ENCODE peak calls at places on chromosomes 7 and 10, in four cellular contexts. Q is IMR-90, B is HepG2, J is heart left ventricle. Z is an unnamed sample.

GRCh38 chr7:107017965-107018714 is 26.4 kb upstream of the PRKAR2B start:
- DNase-seq in Q (no peak), B (no peak), J (no peak), Z (no peak)

GRCh38 chr10:32225976-32226375 is 121.0 kb downstream of the EPC1 start:
- DNase-seq in Q (no peak), B (no peak), J (no peak), Z (no peak)

GRCh38 chr10:88841316-88842111 is 10.1 kb downstream of the ANKRD22 start:
- DNase-seq in Q (no peak), B (no peak), J (no peak), Z (no peak)

GRCh38 chr10:60257767-60258428 is 131.8 kb downstream of the ANK3 start:
- DNase-seq in Q (no peak), B (no peak), J (no peak), Z (no peak)

GRCh38 chr10:103553743-103554487 is 60.4 kb downstream of the NEURL1 start:
- DNase-seq in Q (no peak), B (no peak), J (no peak), Z (no peak)

GRCh38 chr7:131431289-131431688 is 103.6 kb downstream of the MKLN1 start:
- DNase-seq in Q (peak; percentile 51), B (no peak), J (no peak), Z (no peak)

GRCh38 chr7:149761307-149761706 is 12.1 kb downstream of the ZNF467 start:
- DNase-seq in Q (no peak), B (no peak), J (no peak), Z (no peak)

GRCh38 chr7:155921804-155922506 is 109.7 kb upstream of the SHH start:
- DNase-seq in Q (no peak), B (no peak), J (no peak), Z (no peak)

GRCh38 chr10:128875955-128876354 is 591.1 kb upstream of the MGMT start:
- DNase-seq in Q (no peak), B (no peak), J (no peak), Z (no peak)

GRCh38 chr10:26555719-26556368 is 117.7 kb downstream of the APBB1IP start:
- DNase-seq in Q (no peak), B (peak; percentile 24), J (no peak), Z (no peak)

GRCh38 chr10:77168861-77169260 is 468.7 kb downstream of the KCNMA1 start:
- DNase-seq in Q (no peak), B (no peak), J (no peak), Z (no peak)

GRCh38 chr10:49610735-49611165 is 640 bp downstream of the SLC18A3 start:
- DNase-seq in Q (no peak), B (no peak), J (no peak), Z (no peak)

GRCh38 chr10:35012781-35013180 is 77.4 kb downstream of the CUL2 start:
- DNase-seq in Q (no peak), B (no peak), J (no peak), Z (no peak)

GRCh38 chr7:4779118-4779517 is 3.7 kb downstream of the AP5Z1 start:
- DNase-seq in Q (no peak), B (no peak), J (no peak), Z (no peak)

GRCh38 chr7:155763721-155764431 is 48.4 kb downstream of the SHH start:
- DNase-seq in Q (peak; percentile 77), B (no peak), J (no peak), Z (no peak)

GRCh38 chr10:120369831-120370230 is 87.2 kb upstream of the PLPP4 start:
- DNase-seq in Q (no peak), B (no peak), J (no peak), Z (no peak)

GRCh38 chr10:129963831-129964501 is at the start of gene EBF3:
- DNase-seq in Q (peak; percentile 50), B (no peak), J (peak; percentile 94), Z (no peak)

GRCh38 chr7:73521636-73522080 is 435 bp downstream of the BAZ1B start:
- DNase-seq in Q (peak; percentile 20), B (peak; percentile 13), J (peak; percentile 84), Z (peak; percentile 51)

GRCh38 chr7:6237002-6237401 is 35.4 kb downstream of the CYTH3 start:
- DNase-seq in Q (no peak), B (no peak), J (no peak), Z (no peak)

GRCh38 chr10:116329153-116329552 is 4.9 kb downstream of the CCDC172 start:
- DNase-seq in Q (no peak), B (no peak), J (no peak), Z (no peak)

GRCh38 chr7:117323877-117324699 is 1.2 kb upstream of the WNT2 start:
- DNase-seq in Q (peak; percentile 70), B (no peak), J (peak; percentile 61), Z (no peak)

GRCh38 chr10:105068497-105068896 is 427.4 kb downstream of the SORCS3 start:
- DNase-seq in Q (no peak), B (no peak), J (no peak), Z (no peak)

GRCh38 chr7:128833148-128833938 is 3.1 kb downstream of the FLNC start:
- DNase-seq in Q (peak; percentile 88), B (no peak), J (peak; percentile 72), Z (peak; percentile 59)

GRCh38 chr7:133294234-133294633 is 41.4 kb downstream of the EXOC4 start:
- DNase-seq in Q (no peak), B (no peak), J (no peak), Z (no peak)

GRCh38 chr7:155884225-155885161 is 72.2 kb upstream of the SHH start:
- DNase-seq in Q (no peak), B (no peak), J (no peak), Z (no peak)

GRCh38 chr10:13051126-13051694 is 48.8 kb upstream of the OPTN start:
- DNase-seq in Q (no peak), B (no peak), J (no peak), Z (no peak)

GRCh38 chr7:21108182-21108581 is 319.7 kb upstream of the SP4 start:
- DNase-seq in Q (no peak), B (no peak), J (no peak), Z (no peak)

GRCh38 chr10:78181381-78182055 is 147.9 kb downstream of the RPS24 start:
- DNase-seq in Q (no peak), B (no peak), J (no peak), Z (no peak)

GRCh38 chr7:70830426-70830825 is 301.5 kb upstream of the GALNT17 start:
- DNase-seq in Q (no peak), B (peak; percentile 81), J (no peak), Z (no peak)

GRCh38 chr10:89207801-89208551 is 859 bp upstream of the CH25H start:
- DNase-seq in Q (no peak), B (no peak), J (peak; percentile 80), Z (no peak)

GRCh38 chr10:114825513-114826253 is 4.1 kb downstream of the FHIP2A start:
- DNase-seq in Q (peak; percentile 96), B (no peak), J (no peak), Z (no peak)

GRCh38 chr10:96416643-96417042 is 57.8 kb upstream of the OPALIN start:
- DNase-seq in Q (no peak), B (peak; percentile 76), J (no peak), Z (no peak)

GRCh38 chr7:157576415-157576814 is 239.6 kb downstream of the DNAJB6 start:
- DNase-seq in Q (no peak), B (no peak), J (peak; percentile 65), Z (no peak)

DNA sequence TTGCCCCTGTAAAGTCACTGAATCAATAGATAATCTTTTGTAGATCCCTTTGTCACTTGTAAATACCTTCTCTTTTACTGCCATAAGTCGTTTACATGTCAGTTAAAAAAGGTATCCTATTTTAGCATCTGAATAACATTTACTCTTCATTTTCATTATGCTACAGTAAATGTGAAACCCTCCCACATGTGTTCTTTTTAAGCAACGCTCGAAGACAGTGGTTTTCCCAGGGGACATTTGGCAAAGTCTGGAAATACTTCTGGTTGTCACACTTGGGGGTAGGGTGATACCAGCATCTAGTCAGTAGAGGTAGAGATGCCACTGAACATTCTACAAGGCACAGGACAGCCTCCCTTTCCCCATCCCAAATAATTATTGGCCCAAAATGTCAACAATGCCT is 23.7 kb downstream of the ATAD1 start:
- DNase-seq in Q (no peak), B (no peak), J (no peak), Z (no peak)
- TF ChIP-seq POLR2A in Q (no peak), B (no peak), J (no peak), Z (no peak)

DNA sequence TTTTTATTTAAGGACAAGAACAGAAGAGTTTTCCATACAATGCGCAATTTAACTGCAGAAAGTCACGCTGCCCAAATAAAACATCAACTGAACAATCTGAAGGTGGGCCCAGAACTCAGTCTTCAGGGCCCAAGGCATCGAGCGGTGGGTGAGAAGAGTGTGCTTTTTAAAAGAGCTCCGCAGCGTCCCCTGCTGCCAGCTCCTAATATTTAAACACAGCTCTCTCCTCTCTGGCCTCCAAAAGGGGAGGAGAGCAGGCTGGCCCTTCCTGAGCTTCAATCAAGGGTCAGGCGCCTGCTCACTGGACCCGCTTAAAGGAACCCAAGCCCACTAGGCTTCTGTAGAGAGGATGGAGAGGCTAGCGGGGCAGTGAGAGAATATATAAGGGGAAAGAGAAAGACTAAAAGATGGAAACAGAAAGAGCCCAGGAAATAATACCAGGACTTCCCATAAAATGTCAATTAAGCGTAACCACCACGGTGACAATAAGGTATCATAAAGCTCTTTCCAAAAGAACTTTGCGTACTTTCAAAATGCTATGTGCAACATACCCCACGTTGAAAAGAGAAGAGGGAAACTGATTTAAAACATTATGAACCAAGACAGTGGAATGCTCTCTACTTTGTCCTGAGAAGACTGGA is 2.8 kb downstream of the FAM53B start:
- DNase-seq in Q (peak; percentile 64), B (peak; percentile 80), J (peak; percentile 85), Z (peak; percentile 68)
- TF ChIP-seq POLR2A in Q (no peak), B (no peak), J (no peak), Z (no peak)

DNA sequence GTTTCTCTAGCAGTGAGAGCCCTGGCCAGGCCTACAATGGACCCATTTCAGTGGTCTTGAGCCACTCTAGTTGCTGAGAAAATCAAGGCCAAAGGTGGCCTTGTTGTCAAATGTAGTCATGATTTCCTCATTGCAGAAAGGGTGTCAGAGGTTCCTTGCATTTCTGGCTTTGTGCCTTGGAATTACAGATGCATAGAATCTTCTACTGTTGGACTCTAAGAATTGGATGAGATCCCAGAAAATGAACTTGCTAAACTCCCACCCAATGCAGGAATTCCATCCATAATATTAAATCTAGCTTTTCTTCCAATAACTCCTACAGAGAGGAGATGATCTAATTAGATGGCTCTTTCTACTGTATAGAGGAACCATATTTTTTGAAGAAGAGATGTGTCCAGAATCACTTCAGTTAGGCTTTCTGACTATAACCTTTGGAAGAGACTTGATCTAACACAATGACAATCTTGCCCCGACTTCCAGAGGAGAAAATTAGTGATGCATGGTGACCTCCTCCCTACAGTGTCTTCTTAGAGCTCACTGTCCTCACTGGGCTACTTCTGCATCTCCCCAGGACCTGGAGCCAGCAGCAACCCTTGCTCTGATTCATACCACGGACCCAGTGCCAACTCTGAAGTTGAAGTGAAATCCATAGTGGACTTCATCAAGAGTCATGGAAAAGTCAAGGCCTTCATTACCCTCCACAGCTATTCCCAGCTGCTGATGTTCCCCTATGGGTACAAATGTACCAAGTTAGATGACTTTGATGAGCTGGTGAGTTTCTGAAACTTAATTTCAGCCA is 12.4 kb downstream of the CPA2 start:
- DNase-seq in Q (peak; percentile 94), B (no peak), J (no peak), Z (no peak)
- TF ChIP-seq POLR2A in Q (no peak), B (no peak), J (no peak), Z (no peak)

GRCh38 chr7:15686957-15687644 is 618 bp upstream of the MEOX2 start:
- DNase-seq in Q (no peak), B (no peak), J (peak; percentile 64), Z (no peak)

GRCh38 chr7:15685358-15686181 is 913 bp downstream of the MEOX2 start:
- DNase-seq in Q (peak; percentile 34), B (no peak), J (peak; percentile 82), Z (no peak)

GRCh38 chr7:15684834-15685233 is 1.6 kb downstream of the MEOX2 start:
- DNase-seq in Q (no peak), B (no peak), J (peak; percentile 54), Z (no peak)

GRCh38 chr7:15687645-15688025 is 1.2 kb upstream of the MEOX2 start:
- DNase-seq in Q (no peak), B (no peak), J (peak; percentile 66), Z (no peak)

GRCh38 chr7:15686209-15686956 is at the start of gene MEOX2:
- DNase-seq in Q (peak; percentile 7), B (no peak), J (peak; percentile 91), Z (no peak)
- TF ChIP-seq POLR2A in Q (no peak), B (no peak), J (no peak), Z (no peak)

Z was measured in H54.